ENCODE peak calls at places on chromosomes 6 and 20, in five cellular contexts. D is hepatocyte; L is stimulated activated CD8-positive, alpha-beta memory T cell treated with anti-CD3 and anti-CD28 coated beads, Interleukin-4, amount 100 ng/mL, for 4 hours; P is renal cortical epithelial cell; U is HEK293T. X is an unnamed sample.

GRCh38 chr6:131212024-131212423 is 76.8 kb downstream of the AKAP7 start:
- DNase-seq in D (no peak), L (no peak), P (no peak), U (no peak), X (no peak)

GRCh38 chr20:4444404-4444803 is 277.3 kb upstream of the PRND start:
- DNase-seq in D (no peak), L (no peak), P (peak), U (no peak), X (no peak)

GRCh38 chr6:49003348-49003747 is 459.7 kb downstream of the MMUT start:
- DNase-seq in D (no peak), L (no peak), P (no peak), U (no peak), X (no peak)

GRCh38 chr6:28401172-28401571 is 1.6 kb upstream of the ZSCAN12 start:
- DNase-seq in D (no peak), L (no peak), P (no peak), U (no peak), X (no peak)

GRCh38 chr6:109580519-109580918 is 97.5 kb upstream of the ZBTB24 start:
- DNase-seq in D (no peak), L (no peak), P (no peak), U (no peak), X (no peak)

GRCh38 chr6:15663057-15663638 is 320 bp upstream of the DTNBP1 start:
- DNase-seq in D (no peak), L (no peak), P (peak), U (peak), X (peak)

GRCh38 chr6:113857565-113858066 is 471 bp downstream of the MARCKS start:
- DNase-seq in D (peak), L (no peak), P (no peak), U (peak), X (peak)

GRCh38 chr6:169420912-169421543 is 167.4 kb upstream of the THBS2 start:
- DNase-seq in D (peak), L (no peak), P (peak), U (peak), X (no peak)

GRCh38 chr6:134437376-134437775 is 119.5 kb upstream of the SGK1 start:
- DNase-seq in D (no peak), L (no peak), P (no peak), U (no peak), X (peak)

GRCh38 chr6:151370509-151371078 is 20.8 kb downstream of the ZBTB2 start:
- DNase-seq in D (no peak), L (no peak), P (no peak), U (no peak), X (no peak)